ENCODE peak calls at places on chromosomes 13 and 19, in eight cellular contexts. I is psoas muscle; X is GM23248; S is CD8-positive, alpha-beta T cell; E is effector memory CD4-positive, alpha-beta T cell; J is mesenchymal stem cell; M is mucosa of descending colon; U is uterus. B is an unnamed sample.

GRCh38 chr13:78160793-78161192 is 242.2 kb upstream of the EDNRB start:
- DNase-seq in S (no peak), X (peak; percentile 84), J (peak; percentile 83), E (no peak), M (no peak), U (no peak), I (no peak), B (no peak)

GRCh38 chr19:7268737-7269098 is 25.5 kb downstream of the INSR start:
- DNase-seq in S (no peak), X (no peak), E (no peak), U (no peak), I (no peak), J (no peak), M (no peak), B (no peak)

GRCh38 chr19:18541258-18541991 is 1.9 kb downstream of the FKBP8 start:
- DNase-seq in U (no peak), J (peak; percentile 32), X (peak; percentile 86), M (no peak), S (no peak), I (peak; percentile 33), E (no peak), B (no peak)

GRCh38 chr13:46992383-46992952 is 95.6 kb upstream of the HTR2A start:
- DNase-seq in X (peak; percentile 21), E (no peak), M (no peak), U (no peak), J (no peak), I (no peak), S (no peak), B (no peak)

GRCh38 chr19:2207991-2208860 is 27.9 kb downstream of the PLEKHJ1 start:
- DNase-seq in M (peak; percentile 74), J (peak; percentile 91), U (peak; percentile 45), E (no peak), S (no peak), I (peak; percentile 75), X (peak; percentile 97), B (peak; percentile 79)

GRCh38 chr19:39677931-39678889 is 22.5 kb downstream of the LGALS16 start:
- DNase-seq in E (no peak), M (no peak), U (no peak), J (no peak), X (no peak), I (peak; percentile 42), S (no peak), B (no peak)

GRCh38 chr19:35911790-35912189 is 3.7 kb upstream of the TYROBP start:
- DNase-seq in I (no peak), U (no peak), E (no peak), J (no peak), M (no peak), S (no peak), X (peak; percentile 33), B (no peak)

GRCh38 chr13:64723735-64724134 is 2506.4 kb downstream of the PCDH9 start:
- DNase-seq in U (no peak), M (no peak), I (no peak), J (peak; percentile 76), S (no peak), X (peak; percentile 87), E (no peak), B (no peak)

GRCh38 chr13:38769526-38769925 is 82.6 kb downstream of the FREM2 start:
- DNase-seq in J (no peak), E (no peak), S (no peak), I (no peak), X (no peak), M (no peak), U (no peak), B (no peak)

GRCh38 chr13:38767506-38768265 is 80.8 kb downstream of the FREM2 start:
- DNase-seq in U (no peak), E (no peak), S (no peak), X (no peak), J (no peak), I (no peak), M (no peak), B (no peak)

GRCh38 chr13:38763446-38764381 is 76.8 kb downstream of the FREM2 start:
- DNase-seq in X (peak; percentile 66), M (no peak), E (no peak), U (no peak), I (no peak), J (peak; percentile 40), S (no peak), B (no peak)

GRCh38 chr13:38766799-38767198 is 79.9 kb downstream of the FREM2 start:
- DNase-seq in I (no peak), M (no peak), J (no peak), S (no peak), U (no peak), X (no peak), E (no peak), B (no peak)
- H3K4me1 ChIP-seq in I (no peaks in the 10 kb centered on the region), M (no peaks in the 10 kb centered on the region), J (no peaks in the 10 kb centered on the region), S (no peaks in the 10 kb centered on the region), U (no peaks in the 10 kb centered on the region), X (no peaks in the 10 kb centered on the region), E (no peaks in the 10 kb centered on the region), B (no peaks in the 10 kb centered on the region)

DNA sequence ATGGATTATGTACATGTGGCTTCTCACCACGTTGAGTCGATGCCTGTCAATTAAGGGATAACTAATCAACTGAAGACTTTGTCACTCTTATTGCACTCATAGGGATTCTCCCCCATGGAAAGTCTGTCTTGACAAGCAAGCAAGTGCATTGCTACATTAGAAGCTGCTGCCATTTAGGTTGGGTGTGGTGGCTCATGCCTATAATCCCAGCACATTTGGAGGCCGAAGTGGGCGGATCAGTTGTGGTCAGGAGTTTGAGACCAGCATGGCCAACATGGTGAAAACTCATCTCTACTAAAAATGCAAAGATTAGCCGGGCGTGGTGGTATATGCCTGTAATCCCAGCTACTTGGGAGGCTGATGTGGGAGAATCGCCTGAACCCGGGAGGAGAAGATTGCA is 18.3 kb upstream of the ZNF846 start:
- DNase-seq in X (no peak), U (no peak), S (no peak), E (no peak), I (no peak), J (no peak), M (no peak), B (no peak)
- H3K4me3 ChIP-seq in X (no peak overlapping the region), U (no peak overlapping the region), S (peak overlapping the region; percentile 33), E (no peak overlapping the region), I (no peak overlapping the region), J (no peak overlapping the region), M (no peak overlapping the region), B (no peak overlapping the region)

DNA sequence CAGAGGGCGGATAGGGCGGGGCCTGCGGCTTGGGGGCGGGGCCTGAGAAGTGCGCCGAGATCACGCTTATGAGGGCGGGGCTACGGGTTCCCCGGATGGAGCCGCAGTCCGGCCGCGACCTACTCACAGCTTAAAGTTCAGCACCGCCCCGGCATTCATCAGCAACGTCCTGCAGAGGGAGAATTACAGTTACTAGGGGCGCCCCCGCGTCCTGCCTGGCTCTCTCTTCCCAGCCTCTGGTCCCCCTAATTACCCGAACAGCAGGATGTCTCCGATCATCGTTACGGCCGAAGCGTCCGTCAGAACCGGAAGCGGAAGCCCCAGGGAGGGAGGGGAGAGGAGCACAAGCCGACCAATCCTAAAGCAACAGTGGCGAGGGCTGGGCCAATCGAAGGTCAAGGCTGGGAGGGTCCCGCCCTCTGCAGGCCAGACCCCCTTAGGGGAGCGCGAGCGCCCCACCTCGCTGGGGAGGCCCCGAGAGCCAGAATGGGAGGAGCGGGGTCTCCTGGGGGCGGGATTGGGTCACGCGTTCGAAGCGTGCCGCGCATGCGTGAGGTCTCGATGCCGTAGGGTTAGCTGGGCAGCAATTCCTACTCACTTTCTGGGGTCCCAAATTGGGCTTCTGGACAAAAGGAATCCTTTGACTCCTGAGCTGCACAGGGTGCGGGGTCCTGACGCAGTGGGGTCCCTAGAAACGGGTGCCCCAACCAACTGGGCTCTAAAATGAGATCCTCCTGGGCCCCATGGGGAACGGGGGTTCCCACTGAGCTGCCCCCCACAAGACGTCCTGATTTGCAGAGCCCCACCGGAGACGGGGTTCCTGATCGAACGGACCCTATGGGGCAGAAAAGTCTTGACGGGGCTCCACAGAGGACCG is at the start of gene SMIM7:
- DNase-seq in S (peak; percentile 99), E (peak; percentile 97), I (peak; percentile 99), J (peak; percentile 99), U (peak; percentile 99), X (peak; percentile 99), M (peak; percentile 99), B (peak; percentile 98)
- H3K4me1 ChIP-seq in S (peaks cover 39% of the 10 kb centered on the region), E (peaks cover 19% of the 10 kb centered on the region), I (peaks cover 42% of the 10 kb centered on the region), J (peaks cover 27% of the 10 kb centered on the region), U (peaks cover 8% of the 10 kb centered on the region), X (peaks cover 7% of the 10 kb centered on the region), M (peaks cover 12% of the 10 kb centered on the region), B (no peaks in the 10 kb centered on the region)

DNA sequence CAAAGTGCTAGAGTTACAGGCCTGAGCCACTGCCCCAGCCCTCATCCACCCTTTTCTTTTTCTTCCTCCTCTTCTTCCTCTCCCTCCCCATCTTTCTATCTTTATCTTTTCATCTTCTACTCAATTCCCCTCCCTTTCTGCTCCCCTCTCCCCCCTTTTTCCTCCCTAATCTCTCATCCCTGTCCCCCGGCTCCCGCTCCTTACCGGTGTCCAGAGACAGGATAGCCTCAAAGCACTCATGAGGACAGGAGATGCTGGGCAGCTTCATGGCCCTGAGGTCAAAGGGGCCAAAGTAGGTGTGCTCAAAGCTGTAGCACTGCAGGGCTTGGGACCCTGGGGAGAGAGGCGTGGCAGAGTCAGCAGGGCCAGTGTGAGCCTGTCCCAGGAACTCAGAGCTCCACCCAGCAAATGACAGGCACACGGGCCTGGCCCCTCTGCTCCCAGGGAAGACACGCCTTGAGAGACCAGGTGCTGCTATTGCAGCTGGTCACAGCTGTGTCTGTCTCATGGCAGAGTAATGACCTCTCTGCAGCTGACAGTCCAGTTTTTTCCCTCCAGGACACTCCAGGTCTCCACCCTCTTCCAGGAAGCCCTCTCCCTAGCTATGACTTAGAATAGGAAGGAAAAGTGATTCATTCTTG is 2.6 kb downstream of the LYPD5 start:
- DNase-seq in J (peak; percentile 22), U (no peak), E (no peak), M (peak; percentile 68), I (no peak), S (no peak), X (no peak), B (no peak)
- H3K4me3 ChIP-seq in J (peak overlapping the region; percentile 13), U (no peak overlapping the region), E (no peak overlapping the region), M (no peak overlapping the region), I (no peak overlapping the region), S (no peak overlapping the region), X (no peak overlapping the region), B (no peak overlapping the region)

GRCh38 chr19:54203151-54203611 is 2.5 kb downstream of the RPS9 start:
- DNase-seq in E (no peak), U (no peak), M (no peak), X (peak; percentile 77), S (no peak), I (no peak), J (no peak), B (no peak)

GRCh38 chr19:54199401-54199800 is 1.3 kb upstream of the RPS9 start:
- DNase-seq in M (no peak), X (no peak), U (no peak), I (no peak), J (no peak), S (no peak), E (no peak), B (no peak)

GRCh38 chr19:54201172-54201701 is 579 bp downstream of the RPS9 start:
- DNase-seq in I (peak; percentile 28), M (no peak), E (no peak), U (no peak), S (no peak), J (no peak), X (no peak), B (no peak)

GRCh38 chr19:54204767-54205468 is 4.3 kb downstream of the RPS9 start:
- DNase-seq in S (no peak), E (no peak), M (peak; percentile 6), I (no peak), J (no peak), X (no peak), U (no peak), B (no peak)

DNA sequence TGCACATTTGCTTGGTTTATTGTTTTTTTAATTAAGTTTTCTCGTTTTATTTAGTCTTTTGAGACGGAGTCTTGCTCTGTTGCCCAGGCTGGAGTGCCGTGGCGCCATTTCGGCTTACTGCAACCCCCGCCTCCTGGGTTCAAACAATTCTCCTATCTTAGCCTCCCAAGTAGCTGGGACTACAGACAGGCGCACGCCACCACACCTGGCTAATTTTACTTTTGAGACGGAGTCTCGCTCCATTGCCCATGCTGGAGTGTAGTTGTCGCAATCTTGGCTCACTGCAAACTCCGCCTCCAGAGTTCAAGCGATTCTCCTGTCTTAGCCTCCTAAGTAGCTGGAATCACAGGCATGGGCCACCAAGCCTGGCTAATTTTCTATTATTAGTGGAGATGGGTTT is 1.3 kb downstream of the RPS9 start:
- DNase-seq in X (no peak), M (no peak), E (no peak), I (no peak), J (peak; percentile 31), U (no peak), S (no peak), B (no peak)
- H3K4me1 ChIP-seq in X (peaks cover 21% of the 10 kb centered on the region), M (peaks cover 50% of the 10 kb centered on the region), E (peaks cover 32% of the 10 kb centered on the region), I (peaks cover 52% of the 10 kb centered on the region), J (peaks cover 27% of the 10 kb centered on the region), U (peaks cover 6% of the 10 kb centered on the region), S (peaks cover 56% of the 10 kb centered on the region), B (peaks cover 64% of the 10 kb centered on the region)